ENCODE peak calls at places on chromosomes 1 and 21, in four cellular contexts. One of them, this sample, is unnamed.

GRCh38 chr1:230379928-230380327 is 46.2 kb downstream of the PGBD5 start:
- DNase-seq in CD4-positive, alpha-beta memory T cell: no peak
- DNase-seq in sigmoid colon: no peak
- DNase-seq in transverse colon: no peak
- DNase-seq in this sample: no peak

GRCh38 chr1:235875236-235875635 is 8.5 kb upstream of the LYST start:
- DNase-seq in CD4-positive, alpha-beta memory T cell: no peak
- DNase-seq in transverse colon: no peak
- DNase-seq in sigmoid colon: no peak
- DNase-seq in this sample: no peak

GRCh38 chr1:160137216-160137862 is 14.1 kb upstream of the ATP1A4 start:
- DNase-seq in CD4-positive, alpha-beta memory T cell: no peak
- DNase-seq in transverse colon: no peak
- DNase-seq in sigmoid colon: no peak
- DNase-seq in this sample: no peak

GRCh38 chr1:58211857-58212256 is 334.7 kb downstream of the OMA1 start:
- DNase-seq in transverse colon: no peak
- DNase-seq in sigmoid colon: no peak
- DNase-seq in CD4-positive, alpha-beta memory T cell: no peak
- DNase-seq in this sample: no peak

GRCh38 chr21:45178971-45179370 is 104.6 kb downstream of the ADARB1 start:
- DNase-seq in sigmoid colon: no peak
- DNase-seq in transverse colon: no peak
- DNase-seq in CD4-positive, alpha-beta memory T cell: no peak
- DNase-seq in this sample: no peak

GRCh38 chr21:14403681-14404318 is 20.9 kb upstream of the HSPA13 start:
- DNase-seq in CD4-positive, alpha-beta memory T cell: no peak
- DNase-seq in transverse colon: no peak
- DNase-seq in sigmoid colon: no peak
- DNase-seq in this sample: no peak

GRCh38 chr1:225651376-225651871 is 1.5 kb downstream of the ENAH start:
- DNase-seq in sigmoid colon: no peak
- DNase-seq in CD4-positive, alpha-beta memory T cell: no peak
- DNase-seq in transverse colon: no peak
- DNase-seq in this sample: no peak

GRCh38 chr1:101365186-101365585 is 128.4 kb downstream of the S1PR1 start:
- DNase-seq in CD4-positive, alpha-beta memory T cell: no peak
- DNase-seq in transverse colon: no peak
- DNase-seq in sigmoid colon: no peak
- DNase-seq in this sample: no peak

GRCh38 chr21:44969965-44970755 is 30.3 kb downstream of the SLX9 start:
- DNase-seq in CD4-positive, alpha-beta memory T cell: peak
- DNase-seq in transverse colon: no peak
- DNase-seq in sigmoid colon: peak
- DNase-seq in this sample: no peak

GRCh38 chr21:45372732-45373355 is 32.1 kb upstream of the COL18A1 start:
- DNase-seq in CD4-positive, alpha-beta memory T cell: no peak
- DNase-seq in transverse colon: no peak
- DNase-seq in sigmoid colon: no peak
- DNase-seq in this sample: no peak

GRCh38 chr21:17858764-17859163 is 39.6 kb upstream of the C21orf91 start:
- DNase-seq in transverse colon: no peak
- DNase-seq in sigmoid colon: no peak
- DNase-seq in CD4-positive, alpha-beta memory T cell: no peak
- DNase-seq in this sample: no peak

GRCh38 chr1:183025782-183026774 is 2.9 kb downstream of the LAMC1 start:
- DNase-seq in sigmoid colon: no peak
- DNase-seq in CD4-positive, alpha-beta memory T cell: no peak
- DNase-seq in transverse colon: no peak
- DNase-seq in this sample: no peak

GRCh38 chr1:100232156-100232555 is 17.5 kb downstream of the DBT start:
- DNase-seq in transverse colon: no peak
- DNase-seq in sigmoid colon: no peak
- DNase-seq in CD4-positive, alpha-beta memory T cell: no peak
- DNase-seq in this sample: no peak

GRCh38 chr1:165350861-165351260 is 5.7 kb downstream of the LMX1A start:
- DNase-seq in CD4-positive, alpha-beta memory T cell: no peak
- DNase-seq in transverse colon: no peak
- DNase-seq in sigmoid colon: no peak
- DNase-seq in this sample: no peak

GRCh38 chr1:227318003-227318851 is at the start of gene CDC42BPA:
- DNase-seq in sigmoid colon: peak
- DNase-seq in transverse colon: peak
- DNase-seq in CD4-positive, alpha-beta memory T cell: peak
- DNase-seq in this sample: peak

GRCh38 chr1:49626474-49626873 is 397.3 kb downstream of the AGBL4 start:
- DNase-seq in CD4-positive, alpha-beta memory T cell: no peak
- DNase-seq in sigmoid colon: no peak
- DNase-seq in transverse colon: no peak
- DNase-seq in this sample: no peak

GRCh38 chr1:110112656-110113055 is 413 bp downstream of the UBL4B start:
- DNase-seq in CD4-positive, alpha-beta memory T cell: no peak
- DNase-seq in transverse colon: no peak
- DNase-seq in sigmoid colon: no peak
- DNase-seq in this sample: no peak

GRCh38 chr21:43573921-43574320 is 85.4 kb downstream of the HSF2BP start:
- DNase-seq in transverse colon: no peak
- DNase-seq in sigmoid colon: no peak
- DNase-seq in CD4-positive, alpha-beta memory T cell: peak
- DNase-seq in this sample: no peak

GRCh38 chr1:115090547-115090946 is 1.2 kb upstream of the TSPAN2 start:
- DNase-seq in CD4-positive, alpha-beta memory T cell: no peak
- DNase-seq in transverse colon: no peak
- DNase-seq in sigmoid colon: peak
- DNase-seq in this sample: no peak

GRCh38 chr1:216686860-216687545 is 36.2 kb downstream of the ESRRG start:
- DNase-seq in sigmoid colon: no peak
- DNase-seq in CD4-positive, alpha-beta memory T cell: no peak
- DNase-seq in transverse colon: no peak
- DNase-seq in this sample: no peak

GRCh38 chr1:39727932-39728317 is 10.8 kb upstream of the PPIE start:
- DNase-seq in CD4-positive, alpha-beta memory T cell: no peak
- DNase-seq in transverse colon: no peak
- DNase-seq in sigmoid colon: no peak
- DNase-seq in this sample: no peak

GRCh38 chr1:220879090-220879508 is at the start of gene HLX:
- DNase-seq in CD4-positive, alpha-beta memory T cell: no peak
- DNase-seq in transverse colon: peak
- DNase-seq in sigmoid colon: peak
- DNase-seq in this sample: peak

GRCh38 chr1:230247921-230248778 is 178.0 kb downstream of the PGBD5 start:
- DNase-seq in transverse colon: no peak
- DNase-seq in sigmoid colon: no peak
- DNase-seq in CD4-positive, alpha-beta memory T cell: no peak
- DNase-seq in this sample: no peak

GRCh38 chr1:181998858-181999257 is 62.7 kb downstream of the ZNF648 start:
- DNase-seq in CD4-positive, alpha-beta memory T cell: no peak
- DNase-seq in transverse colon: no peak
- DNase-seq in sigmoid colon: no peak
- DNase-seq in this sample: no peak

GRCh38 chr1:109803901-109804331 is 40.2 kb upstream of the EPS8L3 start:
- DNase-seq in sigmoid colon: peak
- DNase-seq in transverse colon: no peak
- DNase-seq in CD4-positive, alpha-beta memory T cell: no peak
- DNase-seq in this sample: peak

GRCh38 chr1:59827055-59827643 is 12.4 kb downstream of the HOOK1 start:
- DNase-seq in CD4-positive, alpha-beta memory T cell: no peak
- DNase-seq in sigmoid colon: no peak
- DNase-seq in transverse colon: no peak
- DNase-seq in this sample: no peak

GRCh38 chr21:44456207-44456914 is 1.1 kb downstream of the LRRC3 start:
- DNase-seq in sigmoid colon: peak
- DNase-seq in CD4-positive, alpha-beta memory T cell: no peak
- DNase-seq in transverse colon: no peak
- DNase-seq in this sample: no peak

GRCh38 chr1:68011786-68012375 is 38.5 kb downstream of the DIRAS3 start:
- DNase-seq in CD4-positive, alpha-beta memory T cell: no peak
- DNase-seq in transverse colon: no peak
- DNase-seq in sigmoid colon: no peak
- DNase-seq in this sample: no peak

GRCh38 chr1:65344171-65344570 is 34.8 kb downstream of the DNAJC6 start:
- DNase-seq in CD4-positive, alpha-beta memory T cell: no peak
- DNase-seq in sigmoid colon: no peak
- DNase-seq in transverse colon: no peak
- DNase-seq in this sample: no peak

GRCh38 chr1:51583532-51583931 is 33.4 kb upstream of the OSBPL9 start:
- DNase-seq in CD4-positive, alpha-beta memory T cell: no peak
- DNase-seq in transverse colon: no peak
- DNase-seq in sigmoid colon: peak
- DNase-seq in this sample: peak

GRCh38 chr1:223331301-223331700 is 32.7 kb downstream of the SUSD4 start:
- DNase-seq in CD4-positive, alpha-beta memory T cell: no peak
- DNase-seq in sigmoid colon: no peak
- DNase-seq in transverse colon: no peak
- DNase-seq in this sample: no peak

GRCh38 chr1:81894867-81895266 is 94.1 kb downstream of the ADGRL2 start:
- DNase-seq in CD4-positive, alpha-beta memory T cell: no peak
- DNase-seq in transverse colon: no peak
- DNase-seq in sigmoid colon: no peak
- DNase-seq in this sample: no peak

GRCh38 chr1:230550428-230550827 is 91.9 kb upstream of the COG2 start:
- DNase-seq in sigmoid colon: no peak
- DNase-seq in transverse colon: no peak
- DNase-seq in CD4-positive, alpha-beta memory T cell: no peak
- DNase-seq in this sample: no peak

GRCh38 chr1:202562443-202563060 is 147.7 kb downstream of the SYT2 start:
- DNase-seq in transverse colon: no peak
- DNase-seq in CD4-positive, alpha-beta memory T cell: no peak
- DNase-seq in sigmoid colon: no peak
- DNase-seq in this sample: no peak

GRCh38 chr1:39283858-39284257 is 79.4 kb downstream of the MACF1 start:
- DNase-seq in transverse colon: no peak
- DNase-seq in CD4-positive, alpha-beta memory T cell: no peak
- DNase-seq in sigmoid colon: no peak
- DNase-seq in this sample: no peak

GRCh38 chr1:6108937-6109636 is 63.4 kb downstream of the KCNAB2 start:
- DNase-seq in sigmoid colon: no peak
- DNase-seq in transverse colon: peak
- DNase-seq in CD4-positive, alpha-beta memory T cell: no peak
- DNase-seq in this sample: no peak

GRCh38 chr1:202288177-202288576 is 53.6 kb downstream of the UBE2T start:
- DNase-seq in transverse colon: no peak
- DNase-seq in sigmoid colon: no peak
- DNase-seq in CD4-positive, alpha-beta memory T cell: no peak
- DNase-seq in this sample: no peak

GRCh38 chr1:194164755-194165154 is 978.3 kb upstream of the B3GALT2 start:
- DNase-seq in CD4-positive, alpha-beta memory T cell: no peak
- DNase-seq in sigmoid colon: no peak
- DNase-seq in transverse colon: no peak
- DNase-seq in this sample: no peak

GRCh38 chr1:194171596-194171995 is 985.2 kb upstream of the B3GALT2 start:
- DNase-seq in sigmoid colon: no peak
- DNase-seq in CD4-positive, alpha-beta memory T cell: no peak
- DNase-seq in transverse colon: no peak
- DNase-seq in this sample: no peak

DNA sequence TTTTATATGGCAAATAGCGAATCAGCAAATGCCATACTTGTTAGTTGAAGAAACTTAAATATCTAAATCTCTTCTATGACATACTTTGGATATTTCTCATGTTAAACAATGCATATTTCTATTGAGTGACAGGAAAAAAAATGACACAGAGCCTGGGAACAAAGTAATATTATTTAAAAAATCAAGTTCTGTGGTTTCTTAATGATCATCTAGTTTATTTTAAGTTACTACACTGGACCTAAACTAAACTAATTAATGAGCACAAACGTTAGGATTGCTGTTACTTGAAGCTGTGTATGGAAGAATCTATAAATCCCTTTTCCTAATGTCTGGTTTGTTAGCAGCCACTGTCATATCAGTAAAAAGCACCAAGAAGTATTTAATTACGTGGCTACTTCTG is 981.5 kb upstream of the B3GALT2 start:
- DNase-seq in sigmoid colon: no peak
- DNase-seq in transverse colon: no peak
- DNase-seq in CD4-positive, alpha-beta memory T cell: no peak
- DNase-seq in this sample: no peak
- H3K27ac ChIP-seq in sigmoid colon: no peak
- H3K27ac ChIP-seq in transverse colon: no peak
- H3K27ac ChIP-seq in CD4-positive, alpha-beta memory T cell: no peak
- H3K27ac ChIP-seq in this sample: no peak

DNA sequence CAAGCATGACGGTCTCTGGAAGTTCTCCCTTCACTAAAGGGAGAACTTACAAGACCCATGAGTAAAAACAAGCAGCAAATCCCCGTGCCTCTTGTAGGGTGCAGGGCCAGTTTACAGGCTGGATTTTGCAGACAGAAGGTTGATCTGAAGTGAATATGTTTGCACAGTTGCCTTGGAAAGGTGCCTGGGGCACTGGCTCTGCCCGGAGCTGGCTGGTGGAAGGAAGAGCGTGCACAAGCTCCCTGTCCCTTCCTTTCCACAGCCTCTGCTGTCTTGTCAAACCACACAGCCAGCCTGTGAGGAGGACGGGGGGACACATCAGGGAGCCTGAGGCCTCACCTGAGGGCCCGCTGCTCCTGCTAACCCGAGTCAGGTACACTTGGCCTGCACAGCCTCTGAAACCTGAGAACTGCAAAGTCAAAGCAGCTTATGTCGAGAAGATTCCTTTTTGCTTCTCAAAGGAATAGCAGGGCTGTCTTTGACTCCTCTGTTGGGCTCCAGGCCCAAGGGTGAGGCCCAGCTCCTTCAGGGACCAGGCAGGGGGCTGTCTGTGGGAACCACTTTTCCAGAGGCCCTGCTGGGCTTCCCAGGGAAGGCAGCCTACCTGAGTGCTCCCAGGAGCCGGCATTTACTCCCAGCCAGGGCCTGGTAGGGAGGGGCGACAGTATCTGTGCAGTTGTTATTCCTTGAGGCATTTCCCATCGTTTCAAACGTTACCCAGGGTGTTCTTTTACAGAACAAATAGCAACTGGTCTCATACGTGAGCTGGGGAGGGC is 251.5 kb downstream of the SIPA1L2 start:
- DNase-seq in transverse colon: no peak
- DNase-seq in sigmoid colon: peak
- DNase-seq in CD4-positive, alpha-beta memory T cell: no peak
- DNase-seq in this sample: no peak
- H3K27ac ChIP-seq in transverse colon: no peak
- H3K27ac ChIP-seq in sigmoid colon: peak
- H3K27ac ChIP-seq in CD4-positive, alpha-beta memory T cell: no peak
- H3K27ac ChIP-seq in this sample: peak

GRCh38 chr1:151006331-151007052 is at the start of gene MINDY1:
- DNase-seq in CD4-positive, alpha-beta memory T cell: peak
- DNase-seq in sigmoid colon: peak
- DNase-seq in transverse colon: peak
- DNase-seq in this sample: peak
- H3K27ac ChIP-seq in CD4-positive, alpha-beta memory T cell: peak
- H3K27ac ChIP-seq in sigmoid colon: peak
- H3K27ac ChIP-seq in transverse colon: peak
- H3K27ac ChIP-seq in this sample: peak

DNA sequence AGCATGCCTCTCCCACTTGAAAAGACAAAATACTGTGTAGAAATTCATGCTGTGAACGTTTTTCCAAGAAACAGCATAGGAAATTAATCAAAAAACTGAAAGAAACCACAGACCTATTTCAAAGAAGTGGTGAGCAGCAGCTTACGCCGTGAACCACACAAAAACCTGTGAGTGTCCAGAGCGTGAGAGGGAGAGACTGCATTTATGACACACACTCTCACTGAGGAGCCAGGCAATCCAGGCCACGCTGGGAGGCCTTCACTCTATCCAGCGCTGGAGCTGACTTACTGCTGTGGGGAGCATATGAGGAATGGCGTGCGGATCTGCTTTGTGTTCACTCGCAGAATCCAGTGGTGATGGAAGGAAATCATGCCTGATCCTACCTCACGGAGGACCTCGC is 12.7 kb downstream of the ADAMTS1 start:
- DNase-seq in transverse colon: no peak
- DNase-seq in sigmoid colon: no peak
- DNase-seq in CD4-positive, alpha-beta memory T cell: no peak
- DNase-seq in this sample: no peak
- H3K27ac ChIP-seq in transverse colon: no peak
- H3K27ac ChIP-seq in sigmoid colon: no peak
- H3K27ac ChIP-seq in CD4-positive, alpha-beta memory T cell: no peak
- H3K27ac ChIP-seq in this sample: no peak

This sample was measured in suprapubic skin.